ENCODE peak calls at places on chromosomes 5 and 9, in eight cellular contexts. One of them, this sample, is unnamed.

GRCh38 chr5:2375291-2375690 is 376.2 kb downstream of the IRX2 start:
- DNase-seq in lower lobe of right lung: no peak
- DNase-seq in B cell: no peak
- DNase-seq in brain microvascular endothelial cell: no peak
- DNase-seq in GM12864: no peak
- DNase-seq in foreskin fibroblast: no peak
- DNase-seq in SK-N-SH: no peak
- DNase-seq in HCT116: no peak
- DNase-seq in this sample: no peak

GRCh38 chr5:172550996-172551395 is 90.1 kb upstream of the NEURL1B start:
- DNase-seq in lower lobe of right lung: no peak
- DNase-seq in B cell: no peak
- DNase-seq in brain microvascular endothelial cell: no peak
- DNase-seq in GM12864: no peak
- DNase-seq in foreskin fibroblast: no peak
- DNase-seq in SK-N-SH: no peak
- DNase-seq in HCT116: no peak
- DNase-seq in this sample: no peak

GRCh38 chr9:92108122-92108521 is 7.1 kb downstream of the SPTLC1 start:
- DNase-seq in lower lobe of right lung: no peak
- DNase-seq in B cell: no peak
- DNase-seq in brain microvascular endothelial cell: no peak
- DNase-seq in GM12864: no peak
- DNase-seq in foreskin fibroblast: no peak
- DNase-seq in SK-N-SH: no peak
- DNase-seq in HCT116: no peak
- DNase-seq in this sample: no peak

GRCh38 chr9:826500-827280 is 14.8 kb upstream of the DMRT1 start:
- DNase-seq in lower lobe of right lung: no peak
- DNase-seq in B cell: no peak
- DNase-seq in brain microvascular endothelial cell: no peak
- DNase-seq in GM12864: no peak
- DNase-seq in foreskin fibroblast: no peak
- DNase-seq in SK-N-SH: no peak
- DNase-seq in HCT116: no peak
- DNase-seq in this sample: no peak

GRCh38 chr5:37197340-37198050 is 51.7 kb downstream of the CPLANE1 start:
- DNase-seq in lower lobe of right lung: no peak
- DNase-seq in B cell: peak; percentile 38
- DNase-seq in brain microvascular endothelial cell: no peak
- DNase-seq in GM12864: peak; percentile 15
- DNase-seq in foreskin fibroblast: no peak
- DNase-seq in SK-N-SH: no peak
- DNase-seq in HCT116: no peak
- DNase-seq in this sample: no peak

GRCh38 chr9:133306242-133307194 is 29.5 kb downstream of the SURF6 start:
- DNase-seq in lower lobe of right lung: no peak
- DNase-seq in B cell: no peak
- DNase-seq in brain microvascular endothelial cell: no peak
- DNase-seq in GM12864: no peak
- DNase-seq in foreskin fibroblast: no peak
- DNase-seq in SK-N-SH: no peak
- DNase-seq in HCT116: no peak
- DNase-seq in this sample: no peak

GRCh38 chr5:108801776-108802175 is 54.1 kb downstream of the FER start:
- DNase-seq in lower lobe of right lung: no peak
- DNase-seq in B cell: no peak
- DNase-seq in brain microvascular endothelial cell: peak; percentile 88
- DNase-seq in GM12864: no peak
- DNase-seq in foreskin fibroblast: peak; percentile 84
- DNase-seq in SK-N-SH: no peak
- DNase-seq in HCT116: peak; percentile 84
- DNase-seq in this sample: peak; percentile 90

GRCh38 chr5:140108093-140109049 is 5.5 kb upstream of the PURA start:
- DNase-seq in lower lobe of right lung: peak; percentile 50
- DNase-seq in B cell: peak; percentile 38
- DNase-seq in brain microvascular endothelial cell: no peak
- DNase-seq in GM12864: no peak
- DNase-seq in foreskin fibroblast: no peak
- DNase-seq in SK-N-SH: peak; percentile 58
- DNase-seq in HCT116: no peak
- DNase-seq in this sample: no peak

GRCh38 chr5:179313849-179314521 is 31.3 kb downstream of the ADAMTS2 start:
- DNase-seq in lower lobe of right lung: peak; percentile 60
- DNase-seq in B cell: no peak
- DNase-seq in brain microvascular endothelial cell: no peak
- DNase-seq in GM12864: no peak
- DNase-seq in foreskin fibroblast: peak; percentile 97
- DNase-seq in SK-N-SH: peak; percentile 92
- DNase-seq in HCT116: no peak
- DNase-seq in this sample: peak; percentile 91

GRCh38 chr5:53934126-53934856 is 373.9 kb downstream of the NDUFS4 start:
- DNase-seq in lower lobe of right lung: no peak
- DNase-seq in B cell: no peak
- DNase-seq in brain microvascular endothelial cell: peak; percentile 52
- DNase-seq in GM12864: no peak
- DNase-seq in foreskin fibroblast: no peak
- DNase-seq in SK-N-SH: no peak
- DNase-seq in HCT116: no peak
- DNase-seq in this sample: peak; percentile 69

GRCh38 chr5:82358454-82358853 is 80.3 kb upstream of the RPS23 start:
- DNase-seq in lower lobe of right lung: no peak
- DNase-seq in B cell: no peak
- DNase-seq in brain microvascular endothelial cell: no peak
- DNase-seq in GM12864: no peak
- DNase-seq in foreskin fibroblast: no peak
- DNase-seq in SK-N-SH: no peak
- DNase-seq in HCT116: no peak
- DNase-seq in this sample: no peak

GRCh38 chr5:141001466-141001853 is 35.2 kb downstream of the PCDHAC2 start:
- DNase-seq in lower lobe of right lung: peak; percentile 80
- DNase-seq in B cell: no peak
- DNase-seq in brain microvascular endothelial cell: no peak
- DNase-seq in GM12864: no peak
- DNase-seq in foreskin fibroblast: no peak
- DNase-seq in SK-N-SH: peak; percentile 61
- DNase-seq in HCT116: peak; percentile 40
- DNase-seq in this sample: no peak

GRCh38 chr9:18472915-18473314 is 1.0 kb upstream of the ADAMTSL1 start:
- DNase-seq in lower lobe of right lung: no peak
- DNase-seq in B cell: no peak
- DNase-seq in brain microvascular endothelial cell: no peak
- DNase-seq in GM12864: no peak
- DNase-seq in foreskin fibroblast: no peak
- DNase-seq in SK-N-SH: no peak
- DNase-seq in HCT116: no peak
- DNase-seq in this sample: no peak

GRCh38 chr9:129473523-129474244 is 147.2 kb downstream of the C9orf50 start:
- DNase-seq in lower lobe of right lung: no peak
- DNase-seq in B cell: no peak
- DNase-seq in brain microvascular endothelial cell: no peak
- DNase-seq in GM12864: no peak
- DNase-seq in foreskin fibroblast: peak; percentile 81
- DNase-seq in SK-N-SH: no peak
- DNase-seq in HCT116: no peak
- DNase-seq in this sample: no peak

GRCh38 chr5:149049371-149049781 is 13.5 kb downstream of the SH3TC2 start:
- DNase-seq in lower lobe of right lung: no peak
- DNase-seq in B cell: no peak
- DNase-seq in brain microvascular endothelial cell: no peak
- DNase-seq in GM12864: no peak
- DNase-seq in foreskin fibroblast: no peak
- DNase-seq in SK-N-SH: no peak
- DNase-seq in HCT116: no peak
- DNase-seq in this sample: no peak

GRCh38 chr5:35857606-35858205 is 1.0 kb downstream of the IL7R start:
- DNase-seq in lower lobe of right lung: no peak
- DNase-seq in B cell: no peak
- DNase-seq in brain microvascular endothelial cell: no peak
- DNase-seq in GM12864: no peak
- DNase-seq in foreskin fibroblast: peak; percentile 68
- DNase-seq in SK-N-SH: no peak
- DNase-seq in HCT116: no peak
- DNase-seq in this sample: peak; percentile 86

GRCh38 chr5:130692766-130693165 is 472.3 kb downstream of the HINT1 start:
- DNase-seq in lower lobe of right lung: no peak
- DNase-seq in B cell: no peak
- DNase-seq in brain microvascular endothelial cell: no peak
- DNase-seq in GM12864: no peak
- DNase-seq in foreskin fibroblast: no peak
- DNase-seq in SK-N-SH: no peak
- DNase-seq in HCT116: no peak
- DNase-seq in this sample: no peak

GRCh38 chr5:119396265-119396664 is 40.4 kb downstream of the TNFAIP8 start:
- DNase-seq in lower lobe of right lung: no peak
- DNase-seq in B cell: no peak
- DNase-seq in brain microvascular endothelial cell: no peak
- DNase-seq in GM12864: no peak
- DNase-seq in foreskin fibroblast: no peak
- DNase-seq in SK-N-SH: no peak
- DNase-seq in HCT116: no peak
- DNase-seq in this sample: no peak

GRCh38 chr9:107894572-107895261 is 405.1 kb upstream of the KLF4 start:
- DNase-seq in lower lobe of right lung: no peak
- DNase-seq in B cell: no peak
- DNase-seq in brain microvascular endothelial cell: no peak
- DNase-seq in GM12864: no peak
- DNase-seq in foreskin fibroblast: peak; percentile 81
- DNase-seq in SK-N-SH: peak; percentile 32
- DNase-seq in HCT116: no peak
- DNase-seq in this sample: no peak

GRCh38 chr5:95280692-95281091 is 4.2 kb downstream of the MCTP1 start:
- DNase-seq in lower lobe of right lung: no peak
- DNase-seq in B cell: no peak
- DNase-seq in brain microvascular endothelial cell: no peak
- DNase-seq in GM12864: no peak
- DNase-seq in foreskin fibroblast: no peak
- DNase-seq in SK-N-SH: no peak
- DNase-seq in HCT116: no peak
- DNase-seq in this sample: no peak

GRCh38 chr5:157740211-157740610 is 3.3 kb upstream of the LSM11 start:
- DNase-seq in lower lobe of right lung: no peak
- DNase-seq in B cell: peak; percentile 43
- DNase-seq in brain microvascular endothelial cell: no peak
- DNase-seq in GM12864: no peak
- DNase-seq in foreskin fibroblast: no peak
- DNase-seq in SK-N-SH: peak; percentile 27
- DNase-seq in HCT116: peak; percentile 19
- DNase-seq in this sample: peak; percentile 18

GRCh38 chr5:141757402-141757801 is 75.4 kb upstream of the ARAP3 start:
- DNase-seq in lower lobe of right lung: no peak
- DNase-seq in B cell: no peak
- DNase-seq in brain microvascular endothelial cell: peak; percentile 35
- DNase-seq in GM12864: no peak
- DNase-seq in foreskin fibroblast: no peak
- DNase-seq in SK-N-SH: peak; percentile 80
- DNase-seq in HCT116: peak; percentile 34
- DNase-seq in this sample: peak; percentile 38

GRCh38 chr9:120970249-120970648 is 43.7 kb upstream of the TRAF1 start:
- DNase-seq in lower lobe of right lung: no peak
- DNase-seq in B cell: no peak
- DNase-seq in brain microvascular endothelial cell: no peak
- DNase-seq in GM12864: no peak
- DNase-seq in foreskin fibroblast: peak; percentile 20
- DNase-seq in SK-N-SH: no peak
- DNase-seq in HCT116: no peak
- DNase-seq in this sample: no peak

GRCh38 chr9:88312517-88313103 is 75.6 kb upstream of the SPIN1 start:
- DNase-seq in lower lobe of right lung: no peak
- DNase-seq in B cell: no peak
- DNase-seq in brain microvascular endothelial cell: no peak
- DNase-seq in GM12864: no peak
- DNase-seq in foreskin fibroblast: no peak
- DNase-seq in SK-N-SH: no peak
- DNase-seq in HCT116: no peak
- DNase-seq in this sample: no peak

GRCh38 chr5:128965638-128966302 is 482 bp downstream of the SLC27A6 start:
- DNase-seq in lower lobe of right lung: no peak
- DNase-seq in B cell: no peak
- DNase-seq in brain microvascular endothelial cell: no peak
- DNase-seq in GM12864: no peak
- DNase-seq in foreskin fibroblast: no peak
- DNase-seq in SK-N-SH: no peak
- DNase-seq in HCT116: no peak
- DNase-seq in this sample: no peak

GRCh38 chr5:16178745-16179372 is 732 bp downstream of the MARCHF11 start:
- DNase-seq in lower lobe of right lung: peak; percentile 63
- DNase-seq in B cell: no peak
- DNase-seq in brain microvascular endothelial cell: peak; percentile 52
- DNase-seq in GM12864: no peak
- DNase-seq in foreskin fibroblast: peak; percentile 7
- DNase-seq in SK-N-SH: peak; percentile 73
- DNase-seq in HCT116: no peak
- DNase-seq in this sample: no peak
- TF ChIP-seq CTCF in lower lobe of right lung: no peak
- TF ChIP-seq CTCF in B cell: no peak
- TF ChIP-seq CTCF in brain microvascular endothelial cell: no peak
- TF ChIP-seq CTCF in GM12864: no peak
- TF ChIP-seq CTCF in foreskin fibroblast: no peak
- TF ChIP-seq CTCF in SK-N-SH: peak; percentile 8
- TF ChIP-seq CTCF in HCT116: no peak
- TF ChIP-seq CTCF in this sample: no peak

GRCh38 chr5:4640793-4641192 is 499.3 kb upstream of the ADAMTS16 start:
- DNase-seq in lower lobe of right lung: no peak
- DNase-seq in B cell: no peak
- DNase-seq in brain microvascular endothelial cell: no peak
- DNase-seq in GM12864: no peak
- DNase-seq in foreskin fibroblast: no peak
- DNase-seq in SK-N-SH: no peak
- DNase-seq in HCT116: no peak
- DNase-seq in this sample: no peak
- TF ChIP-seq CTCF in lower lobe of right lung: no peak
- TF ChIP-seq CTCF in B cell: no peak
- TF ChIP-seq CTCF in brain microvascular endothelial cell: peak; percentile 44
- TF ChIP-seq CTCF in GM12864: no peak
- TF ChIP-seq CTCF in foreskin fibroblast: no peak
- TF ChIP-seq CTCF in SK-N-SH: peak; percentile 32
- TF ChIP-seq CTCF in HCT116: no peak
- TF ChIP-seq CTCF in this sample: no peak

GRCh38 chr5:11062379-11062778 is 301.3 kb upstream of the DAP start:
- DNase-seq in lower lobe of right lung: no peak
- DNase-seq in B cell: no peak
- DNase-seq in brain microvascular endothelial cell: peak; percentile 2
- DNase-seq in GM12864: no peak
- DNase-seq in foreskin fibroblast: no peak
- DNase-seq in SK-N-SH: no peak
- DNase-seq in HCT116: no peak
- DNase-seq in this sample: peak; percentile 3
- TF ChIP-seq CTCF in lower lobe of right lung: no peak
- TF ChIP-seq CTCF in B cell: no peak
- TF ChIP-seq CTCF in brain microvascular endothelial cell: peak; percentile 35
- TF ChIP-seq CTCF in GM12864: no peak
- TF ChIP-seq CTCF in foreskin fibroblast: no peak
- TF ChIP-seq CTCF in SK-N-SH: no peak
- TF ChIP-seq CTCF in HCT116: no peak
- TF ChIP-seq CTCF in this sample: no peak

DNA sequence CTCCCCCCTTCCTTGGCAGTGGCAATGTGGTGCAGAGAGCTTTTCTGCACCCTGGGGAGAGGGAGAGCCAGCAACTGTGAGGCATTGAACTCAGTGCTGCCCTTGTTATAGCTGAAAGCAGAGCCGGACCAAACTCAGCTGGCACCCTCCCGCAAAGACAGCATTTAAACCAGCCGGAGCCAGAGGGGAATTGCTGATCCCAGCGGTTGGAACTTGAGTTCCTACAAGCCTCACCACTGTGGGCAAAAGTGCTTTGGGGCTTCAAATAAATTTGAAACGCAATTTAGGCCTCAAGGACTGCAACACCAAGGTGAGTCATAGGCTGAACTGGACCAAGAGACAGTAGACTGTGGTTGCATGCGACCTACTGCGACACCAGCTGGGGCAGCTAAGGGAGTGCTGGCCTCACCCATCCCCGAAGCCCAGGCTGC is 207.6 kb upstream of the CDKN2B start:
- DNase-seq in lower lobe of right lung: no peak
- DNase-seq in B cell: no peak
- DNase-seq in brain microvascular endothelial cell: peak; percentile 63
- DNase-seq in GM12864: no peak
- DNase-seq in foreskin fibroblast: peak; percentile 81
- DNase-seq in SK-N-SH: no peak
- DNase-seq in HCT116: peak; percentile 65
- DNase-seq in this sample: peak; percentile 72
- TF ChIP-seq CTCF in lower lobe of right lung: no peak
- TF ChIP-seq CTCF in B cell: no peak
- TF ChIP-seq CTCF in brain microvascular endothelial cell: peak; percentile 19
- TF ChIP-seq CTCF in GM12864: no peak
- TF ChIP-seq CTCF in foreskin fibroblast: no peak
- TF ChIP-seq CTCF in SK-N-SH: no peak
- TF ChIP-seq CTCF in HCT116: no peak
- TF ChIP-seq CTCF in this sample: no peak

This sample was measured in HFFc6.